ENCODE peak calls at places on chromosomes 16 and 17, in seven cellular contexts. R, Q, H, Z, W, E and I are unnamed samples.
A peak's percentile ranks its signal among the peaks of the same experiment; 100 is the strongest.

GRCh38 chr16:47460301-47460754 is 535 bp downstream of the ITFG1 start:
- DNase-seq in R (no peak), Q (no peak), H (no peak), Z (no peak), W (no peak), E (no peak), I (no peak)

GRCh38 chr17:81389585-81389984 is 5.7 kb upstream of the BAHCC1 start:
- DNase-seq in R (no peak), Q (no peak), H (no peak), Z (no peak), W (no peak), E (no peak), I (no peak)

GRCh38 chr17:56777859-56778258 is 55.9 kb downstream of the C17orf67 start:
- DNase-seq in R (no peak), Q (no peak), H (peak; percentile 20), Z (no peak), W (no peak), E (no peak), I (no peak)

GRCh38 chr16:54283735-54284318 is 2.8 kb downstream of the IRX3 start:
- DNase-seq in R (peak; percentile 39), Q (no peak), H (peak; percentile 27), Z (no peak), W (no peak), E (no peak), I (no peak)

GRCh38 chr16:65106792-65107191 is 15.1 kb downstream of the CDH11 start:
- DNase-seq in R (no peak), Q (peak; percentile 9), H (no peak), Z (no peak), W (no peak), E (no peak), I (no peak)

GRCh38 chr17:12680407-12680897 is 14.8 kb downstream of the MYOCD start:
- DNase-seq in R (no peak), Q (no peak), H (no peak), Z (peak; percentile 83), W (no peak), E (no peak), I (no peak)

GRCh38 chr17:44159519-44160210 is 10.8 kb upstream of the ASB16 start:
- DNase-seq in R (no peak), Q (no peak), H (no peak), Z (no peak), W (no peak), E (no peak), I (no peak)

GRCh38 chr16:73068546-73069401 is 20.8 kb upstream of the ZFHX3 start:
- DNase-seq in R (peak; percentile 85), Q (peak; percentile 81), H (peak; percentile 78), Z (peak; percentile 93), W (no peak), E (peak; percentile 92), I (peak; percentile 98)

GRCh38 chr17:4766705-4767104 is 5.0 kb upstream of the TM4SF5 start:
- DNase-seq in R (no peak), Q (no peak), H (no peak), Z (no peak), W (no peak), E (no peak), I (no peak)

GRCh38 chr17:79913896-79914812 is 74.9 kb upstream of the CBX4 start:
- DNase-seq in R (no peak), Q (no peak), H (no peak), Z (no peak), W (no peak), E (no peak), I (no peak)

GRCh38 chr17:55588858-55589257 is 77.6 kb upstream of the SMIM36 start:
- DNase-seq in R (no peak), Q (peak; percentile 79), H (no peak), Z (no peak), W (no peak), E (peak; percentile 36), I (no peak)

GRCh38 chr16:87956169-87956770 is 5.0 kb downstream of the BANP start:
- DNase-seq in R (no peak), Q (peak; percentile 48), H (peak; percentile 50), Z (no peak), W (peak; percentile 64), E (peak; percentile 49), I (no peak)

GRCh38 chr17:78854508-78854907 is 13.9 kb upstream of the USP36 start:
- DNase-seq in R (no peak), Q (no peak), H (no peak), Z (no peak), W (no peak), E (no peak), I (no peak)

GRCh38 chr16:53737563-53737962 is 33.6 kb downstream of the FTO start:
- DNase-seq in R (no peak), Q (no peak), H (no peak), Z (no peak), W (no peak), E (no peak), I (no peak)

GRCh38 chr16:78576941-78577340 is 477.5 kb downstream of the WWOX start:
- DNase-seq in R (peak; percentile 9), Q (no peak), H (no peak), Z (no peak), W (no peak), E (no peak), I (peak; percentile 5)

GRCh38 chr17:9237661-9238301 is 216.5 kb downstream of the NTN1 start:
- DNase-seq in R (no peak), Q (no peak), H (no peak), Z (peak; percentile 64), W (no peak), E (no peak), I (no peak)

GRCh38 chr17:2393954-2394749 is 6.7 kb downstream of the MNT start:
- DNase-seq in R (no peak), Q (no peak), H (peak; percentile 37), Z (peak; percentile 72), W (no peak), E (no peak), I (no peak)
- H3K4me3 ChIP-seq in R (no peak overlapping the region), Q (peak overlapping the region; percentile 27), H (peak overlapping the region; percentile 71), Z (peak overlapping the region; percentile 63), W (peak overlapping the region; percentile 43), E (peak overlapping the region; percentile 24), I (peak overlapping the region; percentile 28)

GRCh38 chr17:40015005-40015997 is at the start of gene CSF3:
- DNase-seq in R (peak; percentile 24), Q (no peak), H (peak; percentile 53), Z (no peak), W (no peak), E (peak; percentile 31), I (no peak)
- H3K4me3 ChIP-seq in R (no peak within 1 kb of the TSS), Q (no peak within 1 kb of the TSS), H (no peak within 1 kb of the TSS), Z (no peak within 1 kb of the TSS), W (no peak within 1 kb of the TSS), E (no peak within 1 kb of the TSS), I (no peak within 1 kb of the TSS)

GRCh38 chr17:6989779-6990178 is 6.1 kb upstream of the ALOX12 start:
- DNase-seq in R (peak; percentile 49), Q (no peak), H (no peak), Z (no peak), W (no peak), E (no peak), I (no peak)
- H3K4me3 ChIP-seq in R (no peak overlapping the region), Q (no peak overlapping the region), H (no peak overlapping the region), Z (no peak overlapping the region), W (no peak overlapping the region), E (no peak overlapping the region), I (no peak overlapping the region)

DNA sequence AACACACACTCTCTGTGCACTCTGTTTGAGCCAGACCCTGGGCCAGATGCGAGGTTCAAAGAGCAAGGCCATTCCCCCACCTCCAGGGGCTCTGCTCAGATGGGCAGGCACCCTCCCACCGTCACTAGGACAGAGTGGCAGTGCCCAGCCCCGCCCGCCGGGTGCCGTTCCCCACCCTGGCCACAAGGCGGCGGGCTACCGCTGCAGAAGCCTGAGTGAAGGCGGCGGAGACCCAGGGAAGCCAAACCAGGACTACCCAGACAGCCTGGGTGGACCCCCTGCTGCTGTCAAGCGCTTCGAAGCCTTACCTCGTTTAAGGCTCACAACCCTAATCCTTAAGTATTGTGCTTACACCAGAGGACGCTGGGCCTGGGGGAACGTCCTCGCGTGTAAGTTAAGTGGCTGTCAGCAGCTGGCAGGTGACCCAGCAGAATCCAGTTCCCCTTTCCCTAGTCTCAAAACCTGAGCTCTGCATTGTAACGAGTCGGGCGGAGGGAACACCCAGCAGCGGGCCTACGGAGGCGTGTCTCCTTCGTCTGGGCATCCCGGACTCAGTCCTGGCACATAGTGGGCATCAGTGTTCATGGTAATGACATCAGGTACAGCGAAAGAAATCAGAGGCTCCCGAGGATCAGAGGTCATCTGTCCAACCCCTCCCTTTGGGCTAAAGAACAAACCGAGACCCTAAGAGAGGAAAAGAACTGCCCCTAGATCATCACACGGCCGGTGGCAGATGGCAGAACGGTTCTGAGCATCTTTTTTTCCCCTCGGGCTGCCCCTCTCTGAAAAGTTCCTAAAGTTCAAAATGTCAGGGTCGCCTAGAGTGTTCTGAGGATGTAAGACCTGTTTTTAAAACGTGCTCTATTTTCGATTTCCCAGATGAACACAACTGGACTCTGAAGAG is 4.4 kb downstream of the ARHGAP27 start:
- DNase-seq in R (peak; percentile 63), Q (peak; percentile 85), H (peak; percentile 70), Z (peak; percentile 78), W (no peak), E (peak; percentile 65), I (no peak)
- H3K4me3 ChIP-seq in R (no peak overlapping the region), Q (no peak overlapping the region), H (no peak overlapping the region), Z (no peak overlapping the region), W (peak overlapping the region; percentile 37), E (no peak overlapping the region), I (no peak overlapping the region)

GRCh38 chr17:82783498-82783897 is 31.6 kb downstream of the TBCD start:
- DNase-seq in R (no peak), Q (no peak), H (no peak), Z (no peak), W (no peak), E (no peak), I (no peak)
- H3K4me3 ChIP-seq in R (no peak overlapping the region), Q (no peak overlapping the region), H (no peak overlapping the region), Z (no peak overlapping the region), W (no peak overlapping the region), E (no peak overlapping the region), I (no peak overlapping the region)